ENCODE peak calls at places on chromosomes 2 and 18, in seven cellular contexts. One of them, this sample, is unnamed.
A peak's percentile ranks its signal among the peaks of the same experiment; 100 is the strongest.

GRCh38 chr2:144460981-144461766 is 58.7 kb downstream of the ZEB2 start:
- DNase-seq in brain microvascular endothelial cell: peak; percentile 96
- DNase-seq in body of pancreas: peak; percentile 13
- DNase-seq in heart left ventricle: no peak
- DNase-seq in AG10803: no peak
- DNase-seq in fibroblast of mammary gland: peak; percentile 89
- DNase-seq in astrocyte of the spinal cord: peak; percentile 77
- DNase-seq in this sample: no peak

GRCh38 chr18:38450876-38451275 is 885.3 kb upstream of the CELF4 start:
- DNase-seq in brain microvascular endothelial cell: no peak
- DNase-seq in body of pancreas: no peak
- DNase-seq in heart left ventricle: no peak
- DNase-seq in AG10803: no peak
- DNase-seq in fibroblast of mammary gland: no peak
- DNase-seq in astrocyte of the spinal cord: no peak
- DNase-seq in this sample: peak; percentile 55

GRCh38 chr2:170213651-170214050 is 35.7 kb downstream of the MYO3B start:
- DNase-seq in brain microvascular endothelial cell: no peak
- DNase-seq in body of pancreas: no peak
- DNase-seq in heart left ventricle: no peak
- DNase-seq in AG10803: no peak
- DNase-seq in fibroblast of mammary gland: no peak
- DNase-seq in astrocyte of the spinal cord: no peak
- DNase-seq in this sample: no peak

GRCh38 chr2:21438949-21439348 is 315.2 kb downstream of the TDRD15 start:
- DNase-seq in brain microvascular endothelial cell: peak; percentile 64
- DNase-seq in body of pancreas: no peak
- DNase-seq in heart left ventricle: no peak
- DNase-seq in AG10803: peak; percentile 2
- DNase-seq in fibroblast of mammary gland: peak; percentile 2
- DNase-seq in astrocyte of the spinal cord: peak; percentile 36
- DNase-seq in this sample: no peak

GRCh38 chr18:3498705-3499451 is 48.9 kb downstream of the TGIF1 start:
- DNase-seq in brain microvascular endothelial cell: peak; percentile 18
- DNase-seq in body of pancreas: peak; percentile 25
- DNase-seq in heart left ventricle: peak; percentile 70
- DNase-seq in AG10803: peak; percentile 39
- DNase-seq in fibroblast of mammary gland: peak; percentile 43
- DNase-seq in astrocyte of the spinal cord: peak; percentile 43
- DNase-seq in this sample: peak; percentile 35

GRCh38 chr2:175259164-175259563 is 77.7 kb upstream of the ATP5MC3 start:
- DNase-seq in brain microvascular endothelial cell: no peak
- DNase-seq in body of pancreas: no peak
- DNase-seq in heart left ventricle: no peak
- DNase-seq in AG10803: no peak
- DNase-seq in fibroblast of mammary gland: no peak
- DNase-seq in astrocyte of the spinal cord: no peak
- DNase-seq in this sample: no peak

GRCh38 chr2:239625913-239626734 is 225.3 kb upstream of the HDAC4 start:
- DNase-seq in brain microvascular endothelial cell: no peak
- DNase-seq in body of pancreas: no peak
- DNase-seq in heart left ventricle: no peak
- DNase-seq in AG10803: no peak
- DNase-seq in fibroblast of mammary gland: no peak
- DNase-seq in astrocyte of the spinal cord: no peak
- DNase-seq in this sample: no peak

GRCh38 chr2:56465491-56465890 is 281.7 kb downstream of the CCDC85A start:
- DNase-seq in brain microvascular endothelial cell: no peak
- DNase-seq in body of pancreas: no peak
- DNase-seq in heart left ventricle: no peak
- DNase-seq in AG10803: peak; percentile 13
- DNase-seq in fibroblast of mammary gland: no peak
- DNase-seq in astrocyte of the spinal cord: no peak
- DNase-seq in this sample: no peak

GRCh38 chr2:65357095-65357958 is 75.1 kb downstream of the SPRED2 start:
- DNase-seq in brain microvascular endothelial cell: no peak
- DNase-seq in body of pancreas: no peak
- DNase-seq in heart left ventricle: no peak
- DNase-seq in AG10803: no peak
- DNase-seq in fibroblast of mammary gland: no peak
- DNase-seq in astrocyte of the spinal cord: no peak
- DNase-seq in this sample: no peak

GRCh38 chr2:10555810-10556111 is 107.6 kb upstream of the ODC1 start:
- DNase-seq in brain microvascular endothelial cell: no peak
- DNase-seq in body of pancreas: no peak
- DNase-seq in heart left ventricle: no peak
- DNase-seq in AG10803: no peak
- DNase-seq in fibroblast of mammary gland: no peak
- DNase-seq in astrocyte of the spinal cord: no peak
- DNase-seq in this sample: no peak

GRCh38 chr2:182496596-182496995 is 69.8 kb upstream of the PDE1A start:
- DNase-seq in brain microvascular endothelial cell: no peak
- DNase-seq in body of pancreas: no peak
- DNase-seq in heart left ventricle: no peak
- DNase-seq in AG10803: no peak
- DNase-seq in fibroblast of mammary gland: no peak
- DNase-seq in astrocyte of the spinal cord: no peak
- DNase-seq in this sample: peak; percentile 6

GRCh38 chr2:96760986-96761832 is 507 bp downstream of the CNNM4 start:
- DNase-seq in brain microvascular endothelial cell: peak; percentile 15
- DNase-seq in body of pancreas: peak; percentile 58
- DNase-seq in heart left ventricle: peak; percentile 77
- DNase-seq in AG10803: peak; percentile 28
- DNase-seq in fibroblast of mammary gland: peak; percentile 38
- DNase-seq in astrocyte of the spinal cord: peak; percentile 32
- DNase-seq in this sample: peak; percentile 29

GRCh38 chr2:190634381-190634780 is 14.5 kb upstream of the NAB1 start:
- DNase-seq in brain microvascular endothelial cell: no peak
- DNase-seq in body of pancreas: no peak
- DNase-seq in heart left ventricle: no peak
- DNase-seq in AG10803: peak; percentile 93
- DNase-seq in fibroblast of mammary gland: peak; percentile 93
- DNase-seq in astrocyte of the spinal cord: no peak
- DNase-seq in this sample: peak; percentile 52

GRCh38 chr2:220162320-220162719 is 534.9 kb downstream of the SLC4A3 start:
- DNase-seq in brain microvascular endothelial cell: no peak
- DNase-seq in body of pancreas: no peak
- DNase-seq in heart left ventricle: no peak
- DNase-seq in AG10803: peak; percentile 56
- DNase-seq in fibroblast of mammary gland: peak; percentile 70
- DNase-seq in astrocyte of the spinal cord: no peak
- DNase-seq in this sample: peak; percentile 64

GRCh38 chr2:191304939-191305875 is 60.0 kb downstream of the MYO1B start:
- DNase-seq in brain microvascular endothelial cell: no peak
- DNase-seq in body of pancreas: peak; percentile 14
- DNase-seq in heart left ventricle: peak; percentile 72
- DNase-seq in AG10803: peak; percentile 96
- DNase-seq in fibroblast of mammary gland: peak; percentile 94
- DNase-seq in astrocyte of the spinal cord: peak; percentile 78
- DNase-seq in this sample: peak; percentile 97

GRCh38 chr18:7035807-7036206 is 81.8 kb downstream of the LAMA1 start:
- DNase-seq in brain microvascular endothelial cell: no peak
- DNase-seq in body of pancreas: no peak
- DNase-seq in heart left ventricle: no peak
- DNase-seq in AG10803: no peak
- DNase-seq in fibroblast of mammary gland: no peak
- DNase-seq in astrocyte of the spinal cord: no peak
- DNase-seq in this sample: no peak

GRCh38 chr2:60317831-60318230 is 235.6 kb downstream of the BCL11A start:
- DNase-seq in brain microvascular endothelial cell: no peak
- DNase-seq in body of pancreas: no peak
- DNase-seq in heart left ventricle: no peak
- DNase-seq in AG10803: no peak
- DNase-seq in fibroblast of mammary gland: no peak
- DNase-seq in astrocyte of the spinal cord: no peak
- DNase-seq in this sample: no peak

GRCh38 chr2:237304763-237305514 is 109.0 kb downstream of the COL6A3 start:
- DNase-seq in brain microvascular endothelial cell: peak; percentile 49
- DNase-seq in body of pancreas: no peak
- DNase-seq in heart left ventricle: no peak
- DNase-seq in AG10803: peak; percentile 95
- DNase-seq in fibroblast of mammary gland: peak; percentile 97
- DNase-seq in astrocyte of the spinal cord: peak; percentile 93
- DNase-seq in this sample: peak; percentile 90

GRCh38 chr2:173231042-173231441 is 123.6 kb upstream of the CDCA7 start:
- DNase-seq in brain microvascular endothelial cell: no peak
- DNase-seq in body of pancreas: peak; percentile 94
- DNase-seq in heart left ventricle: no peak
- DNase-seq in AG10803: no peak
- DNase-seq in fibroblast of mammary gland: no peak
- DNase-seq in astrocyte of the spinal cord: no peak
- DNase-seq in this sample: no peak

GRCh38 chr2:160246356-160246755 is 46.3 kb upstream of the ITGB6 start:
- DNase-seq in brain microvascular endothelial cell: no peak
- DNase-seq in body of pancreas: no peak
- DNase-seq in heart left ventricle: no peak
- DNase-seq in AG10803: no peak
- DNase-seq in fibroblast of mammary gland: peak; percentile 52
- DNase-seq in astrocyte of the spinal cord: peak; percentile 48
- DNase-seq in this sample: peak; percentile 49

GRCh38 chr18:44548291-44549221 is 132.1 kb upstream of the SETBP1 start:
- DNase-seq in brain microvascular endothelial cell: peak; percentile 41
- DNase-seq in body of pancreas: no peak
- DNase-seq in heart left ventricle: no peak
- DNase-seq in AG10803: peak; percentile 91
- DNase-seq in fibroblast of mammary gland: peak; percentile 79
- DNase-seq in astrocyte of the spinal cord: peak; percentile 52
- DNase-seq in this sample: no peak

GRCh38 chr18:31098878-31099277 is 3.3 kb downstream of the DSC2 start:
- DNase-seq in brain microvascular endothelial cell: no peak
- DNase-seq in body of pancreas: no peak
- DNase-seq in heart left ventricle: no peak
- DNase-seq in AG10803: no peak
- DNase-seq in fibroblast of mammary gland: no peak
- DNase-seq in astrocyte of the spinal cord: no peak
- DNase-seq in this sample: no peak
- H3K4me3 ChIP-seq in brain microvascular endothelial cell: no peak overlapping the region
- H3K4me3 ChIP-seq in body of pancreas: no peak overlapping the region
- H3K4me3 ChIP-seq in heart left ventricle: no peak overlapping the region
- H3K4me3 ChIP-seq in AG10803: no peak overlapping the region
- H3K4me3 ChIP-seq in fibroblast of mammary gland: no peak overlapping the region
- H3K4me3 ChIP-seq in astrocyte of the spinal cord: no peak overlapping the region
- H3K4me3 ChIP-seq in this sample: peak overlapping the region; percentile 80

DNA sequence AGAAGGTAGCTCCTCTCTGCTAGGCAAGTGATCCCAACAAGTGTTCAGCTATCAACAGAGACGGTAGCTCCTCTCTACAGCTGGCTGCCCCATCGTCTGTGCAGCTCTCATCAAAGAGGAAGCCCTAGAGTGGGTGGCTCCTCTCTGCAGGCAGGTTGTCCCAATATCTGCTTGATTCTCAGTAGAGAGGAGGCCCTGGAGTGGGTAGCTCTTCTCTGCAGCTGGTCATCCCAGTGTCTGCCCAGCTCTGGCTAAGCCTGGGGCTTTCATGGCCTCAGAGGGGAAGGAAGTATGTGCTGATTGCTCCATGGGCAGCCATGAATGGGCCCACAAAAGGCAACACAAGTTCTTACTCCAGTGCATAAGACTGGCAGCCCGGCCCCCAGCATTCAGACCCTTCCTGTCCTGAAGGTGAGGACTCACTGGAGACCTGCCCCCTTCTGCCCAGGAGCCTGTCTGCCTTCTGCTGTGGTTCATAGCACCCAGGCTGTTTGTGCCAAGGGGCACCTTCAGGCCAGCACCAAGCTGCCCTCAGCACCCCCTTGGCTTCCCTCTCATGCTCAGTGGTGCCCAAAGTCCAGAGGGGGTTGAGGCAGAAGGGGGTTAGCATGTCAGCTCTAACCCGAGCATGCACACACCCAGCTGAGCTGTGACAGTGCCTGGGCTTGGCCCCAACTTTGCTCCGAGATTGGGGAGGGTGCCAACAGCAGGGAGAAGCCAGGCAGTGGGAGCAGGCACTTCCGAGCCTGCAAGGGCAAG is 48.9 kb downstream of the CCDC68 start:
- DNase-seq in brain microvascular endothelial cell: no peak
- DNase-seq in body of pancreas: no peak
- DNase-seq in heart left ventricle: no peak
- DNase-seq in AG10803: no peak
- DNase-seq in fibroblast of mammary gland: no peak
- DNase-seq in astrocyte of the spinal cord: no peak
- DNase-seq in this sample: no peak
- H3K4me3 ChIP-seq in brain microvascular endothelial cell: no peak overlapping the region
- H3K4me3 ChIP-seq in body of pancreas: no peak overlapping the region
- H3K4me3 ChIP-seq in heart left ventricle: no peak overlapping the region
- H3K4me3 ChIP-seq in AG10803: no peak overlapping the region
- H3K4me3 ChIP-seq in fibroblast of mammary gland: no peak overlapping the region
- H3K4me3 ChIP-seq in astrocyte of the spinal cord: no peak overlapping the region
- H3K4me3 ChIP-seq in this sample: no peak overlapping the region

GRCh38 chr2:215430528-215431187 is 5.2 kb downstream of the FN1 start:
- DNase-seq in brain microvascular endothelial cell: peak; percentile 54
- DNase-seq in body of pancreas: no peak
- DNase-seq in heart left ventricle: no peak
- DNase-seq in AG10803: peak; percentile 87
- DNase-seq in fibroblast of mammary gland: peak; percentile 67
- DNase-seq in astrocyte of the spinal cord: peak; percentile 70
- DNase-seq in this sample: peak; percentile 34

GRCh38 chr2:215431290-215431689 is 4.6 kb downstream of the FN1 start:
- DNase-seq in brain microvascular endothelial cell: no peak
- DNase-seq in body of pancreas: no peak
- DNase-seq in heart left ventricle: no peak
- DNase-seq in AG10803: peak; percentile 22
- DNase-seq in fibroblast of mammary gland: peak; percentile 29
- DNase-seq in astrocyte of the spinal cord: no peak
- DNase-seq in this sample: no peak

GRCh38 chr2:215428060-215428910 is 7.6 kb downstream of the FN1 start:
- DNase-seq in brain microvascular endothelial cell: peak; percentile 38
- DNase-seq in body of pancreas: no peak
- DNase-seq in heart left ventricle: no peak
- DNase-seq in AG10803: peak; percentile 36
- DNase-seq in fibroblast of mammary gland: peak; percentile 48
- DNase-seq in astrocyte of the spinal cord: peak; percentile 48
- DNase-seq in this sample: no peak

GRCh38 chr2:215427585-215427984 is 8.3 kb downstream of the FN1 start:
- DNase-seq in brain microvascular endothelial cell: no peak
- DNase-seq in body of pancreas: no peak
- DNase-seq in heart left ventricle: no peak
- DNase-seq in AG10803: peak; percentile 31
- DNase-seq in fibroblast of mammary gland: peak; percentile 30
- DNase-seq in astrocyte of the spinal cord: peak; percentile 31
- DNase-seq in this sample: no peak

DNA sequence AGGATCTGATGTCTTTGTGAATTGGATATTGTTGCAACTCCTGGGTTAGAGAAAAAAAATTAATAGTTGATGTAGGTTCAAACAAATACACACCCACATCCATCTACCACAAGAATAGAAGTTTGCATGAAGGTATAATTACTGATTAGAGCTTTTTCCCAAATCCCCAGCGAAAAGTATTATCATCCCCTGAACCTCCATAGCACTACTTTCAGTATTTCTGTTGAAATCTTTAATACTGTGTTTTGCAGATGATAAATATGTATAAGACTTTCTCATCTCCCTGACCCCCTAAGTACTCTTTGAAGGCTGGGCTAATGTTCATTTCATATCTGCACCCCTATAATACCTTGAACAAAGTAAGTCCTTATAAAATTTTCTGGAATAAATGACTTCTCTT is 6.4 kb downstream of the FN1 start:
- DNase-seq in brain microvascular endothelial cell: no peak
- DNase-seq in body of pancreas: no peak
- DNase-seq in heart left ventricle: no peak
- DNase-seq in AG10803: peak; percentile 20
- DNase-seq in fibroblast of mammary gland: peak; percentile 41
- DNase-seq in astrocyte of the spinal cord: no peak
- DNase-seq in this sample: no peak
- H3K4me3 ChIP-seq in brain microvascular endothelial cell: peak overlapping the region; percentile 96
- H3K4me3 ChIP-seq in body of pancreas: no peak overlapping the region
- H3K4me3 ChIP-seq in heart left ventricle: no peak overlapping the region
- H3K4me3 ChIP-seq in AG10803: peak overlapping the region; percentile 89
- H3K4me3 ChIP-seq in fibroblast of mammary gland: peak overlapping the region; percentile 81
- H3K4me3 ChIP-seq in astrocyte of the spinal cord: peak overlapping the region; percentile 95
- H3K4me3 ChIP-seq in this sample: no peak overlapping the region

GRCh38 chr2:11749646-11750349 is 3.4 kb downstream of the LPIN1 start:
- DNase-seq in brain microvascular endothelial cell: no peak
- DNase-seq in body of pancreas: no peak
- DNase-seq in heart left ventricle: no peak
- DNase-seq in AG10803: peak; percentile 20
- DNase-seq in fibroblast of mammary gland: peak; percentile 29
- DNase-seq in astrocyte of the spinal cord: peak; percentile 19
- DNase-seq in this sample: no peak
- H3K4me3 ChIP-seq in brain microvascular endothelial cell: no peak overlapping the region
- H3K4me3 ChIP-seq in body of pancreas: no peak overlapping the region
- H3K4me3 ChIP-seq in heart left ventricle: no peak overlapping the region
- H3K4me3 ChIP-seq in AG10803: no peak overlapping the region
- H3K4me3 ChIP-seq in fibroblast of mammary gland: no peak overlapping the region
- H3K4me3 ChIP-seq in astrocyte of the spinal cord: no peak overlapping the region
- H3K4me3 ChIP-seq in this sample: no peak overlapping the region

This sample was measured in epithelial cell of esophagus.